ENCODE peak calls at places on chromosomes 3 and 15, in ten cellular contexts. One of them, this sample, is unnamed.

GRCh38 chr3:149538371-149538770 is 63.9 kb downstream of the TM4SF4 start:
- DNase-seq in anterior cingulate cortex: no peak
- DNase-seq in SJSA1: no peak
- DNase-seq in globus pallidus: no peak
- DNase-seq in ascending aorta: no peak
- DNase-seq in Daoy: no peak
- DNase-seq in A172: no peak
- DNase-seq in GM18507: no peak
- DNase-seq in stimulated activated CD8-positive, alpha-beta memory T cell treated with anti-CD3 and anti-CD28 coated beads, Interleukin-2, amount 100 ng/mL, for 48 hours: no peak
- DNase-seq in posterior cingulate gyrus: no peak
- DNase-seq in this sample: no peak

GRCh38 chr3:147656023-147656422 is 246.9 kb downstream of the ZIC1 start:
- DNase-seq in ascending aorta: no peak
- DNase-seq in GM18507: no peak
- DNase-seq in globus pallidus: no peak
- DNase-seq in SJSA1: no peak
- DNase-seq in stimulated activated CD8-positive, alpha-beta memory T cell treated with anti-CD3 and anti-CD28 coated beads, Interleukin-2, amount 100 ng/mL, for 48 hours: no peak
- DNase-seq in posterior cingulate gyrus: no peak
- DNase-seq in anterior cingulate cortex: no peak
- DNase-seq in Daoy: peak; percentile 25
- DNase-seq in A172: peak; percentile 10
- DNase-seq in this sample: no peak

GRCh38 chr15:83565553-83566159 is 88.3 kb upstream of the ADAMTSL3 start:
- DNase-seq in SJSA1: no peak
- DNase-seq in Daoy: no peak
- DNase-seq in stimulated activated CD8-positive, alpha-beta memory T cell treated with anti-CD3 and anti-CD28 coated beads, Interleukin-2, amount 100 ng/mL, for 48 hours: no peak
- DNase-seq in posterior cingulate gyrus: no peak
- DNase-seq in ascending aorta: no peak
- DNase-seq in A172: peak; percentile 24
- DNase-seq in GM18507: no peak
- DNase-seq in globus pallidus: no peak
- DNase-seq in anterior cingulate cortex: no peak
- DNase-seq in this sample: peak; percentile 39

GRCh38 chr3:103712320-103713008 is 1277.6 kb downstream of the ZPLD1 start:
- DNase-seq in ascending aorta: no peak
- DNase-seq in A172: peak; percentile 44
- DNase-seq in Daoy: no peak
- DNase-seq in anterior cingulate cortex: no peak
- DNase-seq in SJSA1: no peak
- DNase-seq in GM18507: no peak
- DNase-seq in globus pallidus: no peak
- DNase-seq in stimulated activated CD8-positive, alpha-beta memory T cell treated with anti-CD3 and anti-CD28 coated beads, Interleukin-2, amount 100 ng/mL, for 48 hours: no peak
- DNase-seq in posterior cingulate gyrus: no peak
- DNase-seq in this sample: no peak

GRCh38 chr3:14510838-14511622 is 29.1 kb downstream of the GRIP2 start:
- DNase-seq in ascending aorta: peak; percentile 57
- DNase-seq in stimulated activated CD8-positive, alpha-beta memory T cell treated with anti-CD3 and anti-CD28 coated beads, Interleukin-2, amount 100 ng/mL, for 48 hours: no peak
- DNase-seq in GM18507: no peak
- DNase-seq in SJSA1: no peak
- DNase-seq in Daoy: no peak
- DNase-seq in A172: no peak
- DNase-seq in globus pallidus: no peak
- DNase-seq in anterior cingulate cortex: no peak
- DNase-seq in posterior cingulate gyrus: peak; percentile 78
- DNase-seq in this sample: no peak

GRCh38 chr15:36414670-36415069 is 164.8 kb upstream of the CDIN1 start:
- DNase-seq in anterior cingulate cortex: no peak
- DNase-seq in posterior cingulate gyrus: no peak
- DNase-seq in Daoy: peak; percentile 77
- DNase-seq in SJSA1: no peak
- DNase-seq in GM18507: no peak
- DNase-seq in ascending aorta: no peak
- DNase-seq in A172: peak; percentile 80
- DNase-seq in globus pallidus: no peak
- DNase-seq in stimulated activated CD8-positive, alpha-beta memory T cell treated with anti-CD3 and anti-CD28 coated beads, Interleukin-2, amount 100 ng/mL, for 48 hours: no peak
- DNase-seq in this sample: no peak

GRCh38 chr3:69986419-69986818 is 13.1 kb upstream of the SAMMSON start:
- DNase-seq in Daoy: no peak
- DNase-seq in stimulated activated CD8-positive, alpha-beta memory T cell treated with anti-CD3 and anti-CD28 coated beads, Interleukin-2, amount 100 ng/mL, for 48 hours: no peak
- DNase-seq in ascending aorta: no peak
- DNase-seq in globus pallidus: no peak
- DNase-seq in posterior cingulate gyrus: no peak
- DNase-seq in SJSA1: no peak
- DNase-seq in GM18507: no peak
- DNase-seq in anterior cingulate cortex: no peak
- DNase-seq in A172: no peak
- DNase-seq in this sample: no peak

GRCh38 chr3:42572278-42572677 is 9.5 kb downstream of the SEC22C start:
- DNase-seq in Daoy: peak; percentile 26
- DNase-seq in stimulated activated CD8-positive, alpha-beta memory T cell treated with anti-CD3 and anti-CD28 coated beads, Interleukin-2, amount 100 ng/mL, for 48 hours: no peak
- DNase-seq in anterior cingulate cortex: no peak
- DNase-seq in SJSA1: peak; percentile 49
- DNase-seq in A172: peak; percentile 30
- DNase-seq in posterior cingulate gyrus: no peak
- DNase-seq in GM18507: no peak
- DNase-seq in globus pallidus: peak; percentile 65
- DNase-seq in ascending aorta: no peak
- DNase-seq in this sample: peak; percentile 60

GRCh38 chr3:85821130-85821756 is 862.5 kb downstream of the CADM2 start:
- DNase-seq in Daoy: no peak
- DNase-seq in A172: peak; percentile 12
- DNase-seq in posterior cingulate gyrus: no peak
- DNase-seq in GM18507: no peak
- DNase-seq in globus pallidus: peak; percentile 23
- DNase-seq in stimulated activated CD8-positive, alpha-beta memory T cell treated with anti-CD3 and anti-CD28 coated beads, Interleukin-2, amount 100 ng/mL, for 48 hours: no peak
- DNase-seq in anterior cingulate cortex: no peak
- DNase-seq in ascending aorta: no peak
- DNase-seq in SJSA1: no peak
- DNase-seq in this sample: peak; percentile 43

GRCh38 chr3:9902372-9903237 is at the start of gene IL17RE:
- DNase-seq in posterior cingulate gyrus: no peak
- DNase-seq in globus pallidus: no peak
- DNase-seq in GM18507: no peak
- DNase-seq in anterior cingulate cortex: no peak
- DNase-seq in stimulated activated CD8-positive, alpha-beta memory T cell treated with anti-CD3 and anti-CD28 coated beads, Interleukin-2, amount 100 ng/mL, for 48 hours: no peak
- DNase-seq in ascending aorta: peak; percentile 71
- DNase-seq in A172: no peak
- DNase-seq in SJSA1: no peak
- DNase-seq in Daoy: no peak
- DNase-seq in this sample: no peak

GRCh38 chr15:80849308-80849707 is 70.1 kb downstream of the CEMIP start:
- DNase-seq in Daoy: peak; percentile 90
- DNase-seq in A172: peak; percentile 91
- DNase-seq in SJSA1: no peak
- DNase-seq in stimulated activated CD8-positive, alpha-beta memory T cell treated with anti-CD3 and anti-CD28 coated beads, Interleukin-2, amount 100 ng/mL, for 48 hours: no peak
- DNase-seq in GM18507: no peak
- DNase-seq in posterior cingulate gyrus: no peak
- DNase-seq in ascending aorta: no peak
- DNase-seq in anterior cingulate cortex: no peak
- DNase-seq in globus pallidus: no peak
- DNase-seq in this sample: no peak

GRCh38 chr15:69610264-69610663 is 157.6 kb downstream of the RPLP1 start:
- DNase-seq in GM18507: no peak
- DNase-seq in ascending aorta: no peak
- DNase-seq in posterior cingulate gyrus: no peak
- DNase-seq in globus pallidus: no peak
- DNase-seq in SJSA1: no peak
- DNase-seq in stimulated activated CD8-positive, alpha-beta memory T cell treated with anti-CD3 and anti-CD28 coated beads, Interleukin-2, amount 100 ng/mL, for 48 hours: no peak
- DNase-seq in Daoy: no peak
- DNase-seq in anterior cingulate cortex: no peak
- DNase-seq in A172: no peak
- DNase-seq in this sample: no peak

GRCh38 chr15:98035577-98036010 is 75.1 kb downstream of the ARRDC4 start:
- DNase-seq in anterior cingulate cortex: no peak
- DNase-seq in GM18507: no peak
- DNase-seq in Daoy: no peak
- DNase-seq in ascending aorta: no peak
- DNase-seq in stimulated activated CD8-positive, alpha-beta memory T cell treated with anti-CD3 and anti-CD28 coated beads, Interleukin-2, amount 100 ng/mL, for 48 hours: no peak
- DNase-seq in globus pallidus: no peak
- DNase-seq in A172: no peak
- DNase-seq in SJSA1: no peak
- DNase-seq in posterior cingulate gyrus: no peak
- DNase-seq in this sample: no peak

GRCh38 chr15:70200511-70200991 is 102.8 kb upstream of the TLE3 start:
- DNase-seq in anterior cingulate cortex: no peak
- DNase-seq in globus pallidus: no peak
- DNase-seq in A172: no peak
- DNase-seq in GM18507: no peak
- DNase-seq in Daoy: no peak
- DNase-seq in posterior cingulate gyrus: no peak
- DNase-seq in stimulated activated CD8-positive, alpha-beta memory T cell treated with anti-CD3 and anti-CD28 coated beads, Interleukin-2, amount 100 ng/mL, for 48 hours: no peak
- DNase-seq in SJSA1: no peak
- DNase-seq in ascending aorta: no peak
- DNase-seq in this sample: peak; percentile 46

GRCh38 chr15:48981941-48982340 is 18.2 kb upstream of the SHC4 start:
- DNase-seq in posterior cingulate gyrus: no peak
- DNase-seq in anterior cingulate cortex: no peak
- DNase-seq in SJSA1: no peak
- DNase-seq in Daoy: no peak
- DNase-seq in A172: no peak
- DNase-seq in ascending aorta: no peak
- DNase-seq in globus pallidus: no peak
- DNase-seq in GM18507: no peak
- DNase-seq in stimulated activated CD8-positive, alpha-beta memory T cell treated with anti-CD3 and anti-CD28 coated beads, Interleukin-2, amount 100 ng/mL, for 48 hours: no peak
- DNase-seq in this sample: no peak

GRCh38 chr3:177602601-177603136 is 405.4 kb upstream of the TBL1XR1 start:
- DNase-seq in globus pallidus: no peak
- DNase-seq in SJSA1: no peak
- DNase-seq in GM18507: no peak
- DNase-seq in A172: peak; percentile 23
- DNase-seq in anterior cingulate cortex: no peak
- DNase-seq in posterior cingulate gyrus: no peak
- DNase-seq in stimulated activated CD8-positive, alpha-beta memory T cell treated with anti-CD3 and anti-CD28 coated beads, Interleukin-2, amount 100 ng/mL, for 48 hours: no peak
- DNase-seq in ascending aorta: no peak
- DNase-seq in Daoy: no peak
- DNase-seq in this sample: no peak

GRCh38 chr3:40800343-40800742 is 275.6 kb downstream of the ZNF621 start:
- DNase-seq in A172: peak; percentile 92
- DNase-seq in stimulated activated CD8-positive, alpha-beta memory T cell treated with anti-CD3 and anti-CD28 coated beads, Interleukin-2, amount 100 ng/mL, for 48 hours: no peak
- DNase-seq in SJSA1: no peak
- DNase-seq in globus pallidus: no peak
- DNase-seq in anterior cingulate cortex: no peak
- DNase-seq in ascending aorta: peak; percentile 65
- DNase-seq in GM18507: no peak
- DNase-seq in Daoy: peak; percentile 80
- DNase-seq in posterior cingulate gyrus: no peak
- DNase-seq in this sample: no peak

GRCh38 chr15:32717290-32718081 is at the start of gene GREM1:
- DNase-seq in ascending aorta: no peak
- DNase-seq in posterior cingulate gyrus: peak; percentile 80
- DNase-seq in anterior cingulate cortex: peak; percentile 33
- DNase-seq in GM18507: no peak
- DNase-seq in stimulated activated CD8-positive, alpha-beta memory T cell treated with anti-CD3 and anti-CD28 coated beads, Interleukin-2, amount 100 ng/mL, for 48 hours: no peak
- DNase-seq in globus pallidus: peak; percentile 81
- DNase-seq in Daoy: peak; percentile 58
- DNase-seq in SJSA1: peak; percentile 45
- DNase-seq in A172: no peak
- DNase-seq in this sample: peak; percentile 27

GRCh38 chr15:69080958-69081248 is 66.4 kb downstream of the NOX5 start:
- DNase-seq in globus pallidus: no peak
- DNase-seq in Daoy: no peak
- DNase-seq in stimulated activated CD8-positive, alpha-beta memory T cell treated with anti-CD3 and anti-CD28 coated beads, Interleukin-2, amount 100 ng/mL, for 48 hours: no peak
- DNase-seq in GM18507: no peak
- DNase-seq in anterior cingulate cortex: no peak
- DNase-seq in SJSA1: no peak
- DNase-seq in posterior cingulate gyrus: no peak
- DNase-seq in A172: no peak
- DNase-seq in ascending aorta: no peak
- DNase-seq in this sample: no peak